ENCODE peak calls at places on chromosomes 11 and 22, in ten cellular contexts. E is tibial nerve; K is K562; M is CD4-positive, alpha-beta T cell; J is Peyer's patch; C is fibroblast of villous mesenchyme; R is AG10803; B is tibial artery; G is neural progenitor cell; L is stomach. H is an unnamed sample.

GRCh38 chr11:74070713-74071506 is 62.0 kb upstream of the UCP3 start:
- DNase-seq in E (no peak), K (peak; percentile 79), M (no peak), J (no peak), C (peak; percentile 57), R (peak; percentile 3), B (no peak), G (no peak), L (no peak), H (no peak)

GRCh38 chr11:17439316-17439782 is 37.3 kb downstream of the ABCC8 start:
- DNase-seq in E (no peak), K (no peak), M (no peak), J (no peak), C (no peak), R (no peak), B (no peak), G (no peak), L (peak; percentile 74), H (no peak)

GRCh38 chr11:101907826-101908225 is 7.0 kb upstream of the CEP126 start:
- DNase-seq in E (no peak), K (no peak), M (no peak), J (no peak), C (peak; percentile 8), R (no peak), B (no peak), G (no peak), L (no peak), H (no peak)

GRCh38 chr22:29022101-29022817 is 39.4 kb downstream of the C22orf31 start:
- DNase-seq in E (no peak), K (no peak), M (no peak), J (no peak), C (no peak), R (no peak), B (no peak), G (no peak), L (no peak), H (no peak)

GRCh38 chr11:75667268-75667830 is 1.5 kb downstream of the MAP6 start:
- DNase-seq in E (no peak), K (no peak), M (no peak), J (peak; percentile 53), C (no peak), R (peak; percentile 34), B (no peak), G (peak; percentile 64), L (peak; percentile 36), H (no peak)

GRCh38 chr11:126113515-126113957 is 50.9 kb upstream of the CDON start:
- DNase-seq in E (peak; percentile 71), K (peak; percentile 11), M (no peak), J (peak; percentile 89), C (peak; percentile 95), R (peak; percentile 99), B (peak; percentile 95), G (peak; percentile 28), L (peak; percentile 93), H (no peak)

GRCh38 chr11:48354677-48355076 is 11.6 kb downstream of the OR4C5 start:
- DNase-seq in E (no peak), K (no peak), M (no peak), J (no peak), C (no peak), R (no peak), B (no peak), G (no peak), L (no peak), H (no peak)

GRCh38 chr11:29129850-29130249 is 887.0 kb downstream of the KCNA4 start:
- DNase-seq in E (no peak), K (no peak), M (no peak), J (no peak), C (peak; percentile 5), R (peak; percentile 29), B (no peak), G (no peak), L (no peak), H (no peak)

DNA sequence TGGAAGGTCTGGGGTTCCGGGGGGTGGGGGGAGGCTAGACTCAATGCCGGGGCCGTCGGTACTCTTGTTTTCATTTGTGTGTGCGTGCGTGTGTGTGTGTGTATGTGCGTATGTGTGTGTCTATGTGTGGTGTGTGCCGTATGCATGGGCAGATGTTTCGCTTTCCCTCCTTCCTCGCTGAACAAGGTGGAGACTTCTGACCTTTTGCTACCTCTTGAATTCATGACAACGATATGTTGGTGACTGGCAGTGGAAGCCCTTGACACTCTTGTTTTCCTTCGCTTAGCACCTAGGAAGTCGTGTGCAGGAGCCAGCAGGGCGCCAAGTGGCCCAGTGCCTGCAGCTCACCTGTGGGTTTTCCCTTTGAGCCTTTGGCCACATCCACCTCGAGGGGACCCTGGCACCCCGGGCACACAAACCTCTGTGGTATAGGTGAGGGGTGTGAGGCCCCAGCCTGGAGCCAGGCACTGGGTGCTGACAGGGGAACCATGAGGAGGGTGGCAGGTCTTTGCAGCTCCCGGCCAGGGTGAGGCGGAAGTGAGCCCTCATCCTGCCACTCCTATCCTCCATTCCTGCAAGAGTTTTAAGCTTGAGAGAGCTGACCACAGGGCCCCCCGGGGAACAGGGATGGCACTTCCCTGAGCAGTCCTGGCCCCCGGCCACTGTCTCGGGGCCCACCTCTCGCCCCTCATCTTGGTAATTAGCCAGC is 19.3 kb upstream of the TMEM191C start:
- DNase-seq in E (no peak), K (peak; percentile 76), M (no peak), J (no peak), C (no peak), R (no peak), B (no peak), G (peak; percentile 4), L (peak; percentile 21), H (no peak)
- TF ChIP-seq CTCF in E (no peak), K (peak; percentile 97), M (no peak), J (no peak), C (no peak), R (no peak), B (no peak), G (peak; percentile 38), L (no peak), H (no peak)

GRCh38 chr11:132055296-132055695 is 684.9 kb downstream of the NTM start:
- DNase-seq in E (no peak), K (no peak), M (no peak), J (no peak), C (no peak), R (no peak), B (no peak), G (no peak), L (no peak), H (no peak)

GRCh38 chr11:132054822-132055221 is 684.4 kb downstream of the NTM start:
- DNase-seq in E (no peak), K (no peak), M (no peak), J (no peak), C (peak; percentile 27), R (peak; percentile 97), B (no peak), G (no peak), L (no peak), H (no peak)

GRCh38 chr11:132060546-132060945 is 690.1 kb downstream of the NTM start:
- DNase-seq in E (no peak), K (no peak), M (no peak), J (no peak), C (no peak), R (no peak), B (no peak), G (no peak), L (no peak), H (no peak)

GRCh38 chr11:132056689-132057088 is 686.3 kb downstream of the NTM start:
- DNase-seq in E (no peak), K (no peak), M (no peak), J (no peak), C (peak; percentile 57), R (peak; percentile 82), B (no peak), G (no peak), L (no peak), H (no peak)

DNA sequence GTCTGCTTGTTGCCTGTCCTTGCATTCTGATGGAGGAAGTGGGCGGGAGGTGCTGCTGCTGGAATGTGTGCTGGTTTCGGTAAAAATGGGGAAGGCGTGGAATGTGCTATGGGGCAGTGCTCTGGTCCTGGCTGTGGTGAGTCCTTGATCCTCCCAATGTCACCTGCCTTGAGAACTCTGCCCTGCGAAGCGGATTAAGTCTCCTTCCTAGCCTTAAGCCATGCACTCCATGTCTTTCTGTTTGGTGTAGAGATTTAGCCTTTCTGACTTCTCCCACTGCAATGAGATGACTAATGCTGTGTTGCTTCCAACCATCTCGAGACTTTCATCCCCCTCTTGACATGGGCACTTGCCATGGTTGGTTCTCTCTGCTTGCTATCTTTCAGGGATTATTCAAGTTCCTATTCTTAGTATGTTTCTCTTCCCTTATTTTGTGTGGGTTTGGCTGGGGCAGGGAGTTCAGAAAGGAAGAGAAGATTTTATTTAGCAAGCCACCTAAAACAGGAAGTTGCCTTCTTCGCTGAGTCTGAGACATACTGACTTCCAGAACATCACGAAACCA is 687.9 kb downstream of the NTM start:
- DNase-seq in E (no peak), K (no peak), M (no peak), J (no peak), C (peak; percentile 8), R (peak; percentile 50), B (peak; percentile 45), G (no peak), L (no peak), H (no peak)
- TF ChIP-seq CTCF in E (no peak), K (no peak), M (no peak), J (no peak), C (no peak), R (no peak), B (no peak), G (no peak), L (no peak), H (no peak)

GRCh38 chr22:20105456-20106204 is 10.3 kb upstream of the RANBP1 start:
- DNase-seq in E (no peak), K (no peak), M (no peak), J (peak; percentile 43), C (no peak), R (no peak), B (no peak), G (no peak), L (no peak), H (no peak)

GRCh38 chr22:20101638-20102037 is 14.3 kb upstream of the RANBP1 start:
- DNase-seq in E (no peak), K (no peak), M (no peak), J (no peak), C (no peak), R (no peak), B (no peak), G (no peak), L (no peak), H (no peak)

GRCh38 chr22:20106205-20106848 is 9.6 kb upstream of the RANBP1 start:
- DNase-seq in E (no peak), K (no peak), M (no peak), J (peak; percentile 23), C (no peak), R (no peak), B (no peak), G (no peak), L (no peak), H (no peak)

GRCh38 chr22:20099099-20099711 is 16.7 kb upstream of the RANBP1 start:
- DNase-seq in E (no peak), K (no peak), M (no peak), J (no peak), C (no peak), R (no peak), B (no peak), G (no peak), L (no peak), H (no peak)

DNA sequence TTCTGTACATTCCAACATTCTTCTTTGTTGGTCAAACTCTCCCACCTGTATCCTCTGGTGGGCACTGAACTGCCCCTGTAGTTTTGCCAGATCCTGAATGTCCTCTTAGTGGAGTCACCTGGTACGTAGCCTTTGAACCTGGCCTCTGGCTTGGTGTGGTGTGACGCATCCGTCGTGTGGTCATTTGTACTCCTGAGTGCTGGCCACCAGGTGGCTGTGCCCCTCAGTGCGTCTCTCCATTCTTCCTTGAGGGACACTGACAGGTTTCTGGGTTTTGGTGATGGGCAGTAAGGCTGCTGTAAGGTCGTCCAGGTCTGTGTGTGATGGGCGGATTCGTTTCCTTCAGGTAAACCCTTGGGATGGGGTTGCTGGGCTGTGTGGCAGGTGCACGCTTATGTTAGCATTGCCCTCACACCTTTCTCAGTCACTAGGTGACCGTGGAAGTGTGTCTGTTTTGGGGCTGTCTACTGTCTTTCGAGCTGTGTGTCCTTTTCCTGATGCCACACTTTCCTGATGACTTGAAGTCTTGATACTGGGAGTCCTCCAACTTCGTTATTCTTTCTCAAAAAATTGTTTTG is 13.6 kb upstream of the RANBP1 start:
- DNase-seq in E (no peak), K (no peak), M (no peak), J (peak; percentile 34), C (no peak), R (no peak), B (no peak), G (no peak), L (no peak), H (no peak)
- TF ChIP-seq CTCF in E (no peak), K (peak; percentile 54), M (no peak), J (no peak), C (no peak), R (no peak), B (no peak), G (no peak), L (no peak), H (no peak)

DNA sequence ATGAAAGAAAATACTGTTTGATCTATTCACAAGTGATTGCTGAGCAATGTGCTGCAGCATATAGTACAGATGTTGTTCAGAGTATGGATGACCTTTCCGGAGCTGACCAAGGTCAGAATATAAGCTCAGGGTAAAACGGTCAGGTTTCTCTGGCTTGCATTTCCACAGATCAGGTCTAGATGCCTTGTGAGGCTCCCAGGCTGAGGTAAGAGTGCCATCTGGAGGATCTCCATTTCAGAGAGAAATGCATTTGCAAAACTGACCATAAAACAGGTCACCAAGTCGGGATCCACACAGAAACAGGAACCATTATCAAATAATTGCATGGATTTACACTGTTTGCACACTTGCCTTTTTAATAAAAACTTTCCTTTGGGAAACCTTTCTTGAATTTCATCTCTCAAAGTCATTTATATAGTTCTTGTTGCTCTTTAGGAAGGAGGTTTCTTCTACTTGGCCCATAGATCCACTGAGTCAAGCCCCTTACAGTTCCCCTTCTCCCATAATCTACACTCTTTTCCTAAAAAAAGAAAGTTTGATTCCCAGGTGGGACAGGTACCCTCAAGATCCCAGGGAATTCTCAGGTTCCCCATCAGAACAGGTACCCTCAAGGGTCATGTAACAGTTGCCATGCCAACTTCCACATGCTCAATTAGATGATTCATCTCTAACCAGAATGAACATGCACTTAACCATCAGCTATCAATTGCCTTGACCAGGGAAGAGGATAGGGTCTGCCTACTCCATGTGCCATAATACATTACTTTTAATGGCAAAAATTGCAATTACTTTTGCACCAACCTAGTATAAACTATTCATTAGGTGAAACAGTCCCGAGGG is 25.0 kb upstream of the TMPRSS5 start:
- DNase-seq in E (no peak), K (peak; percentile 80), M (no peak), J (no peak), C (peak; percentile 74), R (peak; percentile 65), B (no peak), G (peak; percentile 75), L (peak; percentile 45), H (peak; percentile 60)
- TF ChIP-seq CTCF in E (peak; percentile 55), K (peak; percentile 78), M (no peak), J (no peak), C (peak; percentile 72), R (peak; percentile 82), B (peak; percentile 76), G (peak; percentile 75), L (peak; percentile 13), H (no peak)